ENCODE peak calls at places on chromosomes 11 and 22, in four cellular contexts. W is GM12865, Q is endothelial cell, M is tibial artery. T is an unnamed sample.

GRCh38 chr11:43360361-43361032 is 1.8 kb downstream of the TTC17 start:
- DNase-seq in W (peak; percentile 8), Q (no peak), M (no peak), T (no peak)

GRCh38 chr11:61773826-61774225 is 18.6 kb downstream of the TMEM258 start:
- DNase-seq in W (no peak), Q (no peak), M (no peak), T (no peak)

GRCh38 chr22:17164392-17165024 is 5.4 kb upstream of the HDHD5 start:
- DNase-seq in Q (no peak), W (no peak), M (no peak), T (no peak)

GRCh38 chr11:119029069-119029339 is 1.7 kb downstream of the SLC37A4 start:
- DNase-seq in W (no peak), Q (no peak), M (no peak), T (no peak)

GRCh38 chr11:72745511-72745910 is 6.7 kb downstream of the ARAP1 start:
- DNase-seq in W (no peak), Q (no peak), M (no peak), T (no peak)

GRCh38 chr11:35034401-35034800 is 104.6 kb upstream of the CD44 start:
- DNase-seq in W (no peak), Q (no peak), M (no peak), T (no peak)

GRCh38 chr11:102513869-102514268 is 16.7 kb downstream of the MMP7 start:
- DNase-seq in W (no peak), M (peak; percentile 67), Q (no peak), T (no peak)

GRCh38 chr11:108206969-108207682 is 15.3 kb downstream of the NPAT start:
- DNase-seq in Q (no peak), M (no peak), W (no peak), T (no peak)

GRCh38 chr11:10566257-10566956 is 2.1 kb downstream of the LYVE1 start:
- DNase-seq in M (no peak), W (no peak), Q (no peak), T (no peak)

GRCh38 chr11:21931436-21932101 is 261.3 kb upstream of the ANO5 start:
- DNase-seq in W (no peak), Q (no peak), M (no peak), T (no peak)

GRCh38 chr11:12258451-12258850 is 118.9 kb upstream of the PARVA start:
- DNase-seq in Q (no peak), M (no peak), W (no peak), T (no peak)

GRCh38 chr11:61092280-61092766 is 10.0 kb upstream of the CD5 start:
- DNase-seq in W (peak; percentile 65), M (no peak), Q (no peak), T (no peak)

GRCh38 chr11:70493891-70494290 is 95.6 kb downstream of the CTTN start:
- DNase-seq in Q (no peak), M (peak; percentile 32), W (no peak), T (no peak)

GRCh38 chr11:118596226-118596625 is 11.2 kb upstream of the PHLDB1 start:
- DNase-seq in M (no peak), Q (no peak), W (no peak), T (no peak)

GRCh38 chr22:48749555-48750227 is 1078.0 kb downstream of the BRD1 start:
- DNase-seq in M (no peak), Q (no peak), W (no peak), T (peak; percentile 49)

GRCh38 chr11:128765571-128766530 is 72.0 kb downstream of the FLI1 start:
- DNase-seq in W (no peak), Q (no peak), M (no peak), T (no peak)

GRCh38 chr11:14357843-14358728 is 897 bp downstream of the RRAS2 start:
- DNase-seq in M (peak; percentile 75), Q (peak; percentile 74), W (peak; percentile 57), T (no peak)

GRCh38 chr11:34198523-34198922 is 93.1 kb downstream of the NAT10 start:
- DNase-seq in Q (no peak), W (peak; percentile 28), M (no peak), T (no peak)

GRCh38 chr11:12245549-12245986 is 131.8 kb upstream of the PARVA start:
- DNase-seq in Q (no peak), W (no peak), M (no peak), T (no peak)

GRCh38 chr11:113862430-113862829 is 12.9 kb downstream of the USP28 start:
- DNase-seq in Q (no peak), M (no peak), W (no peak), T (no peak)

GRCh38 chr11:19027829-19028595 is 32.5 kb downstream of the MRGPRX2 start:
- DNase-seq in M (no peak), W (no peak), Q (no peak), T (no peak)

GRCh38 chr11:45859661-45860140 is 12.4 kb downstream of the CRY2 start:
- DNase-seq in M (peak; percentile 98), W (no peak), Q (no peak), T (peak; percentile 94)

GRCh38 chr11:132686827-132687370 is 845.4 kb downstream of the OPCML start:
- DNase-seq in Q (no peak), W (no peak), M (no peak), T (no peak)

GRCh38 chr11:114233755-114234154 is 62.4 kb upstream of the NNMT start:
- DNase-seq in M (no peak), W (no peak), Q (no peak), T (no peak)

GRCh38 chr22:44202261-44202789 is 21.6 kb downstream of the PARVG start:
- DNase-seq in W (no peak), Q (no peak), M (no peak), T (no peak)

GRCh38 chr11:92827132-92827531 is 142.3 kb upstream of the MTNR1B start:
- DNase-seq in M (no peak), W (no peak), Q (no peak), T (no peak)

GRCh38 chr11:63535734-63536133 is 874 bp upstream of the PLAAT4 start:
- DNase-seq in W (peak; percentile 50), M (no peak), Q (no peak), T (no peak)

GRCh38 chr22:24355574-24355973 is 71.8 kb upstream of the ADORA2A start:
- DNase-seq in W (no peak), Q (no peak), M (no peak), T (no peak)

GRCh38 chr11:72091292-72091691 is 10.6 kb downstream of the LRRC51 start:
- DNase-seq in W (peak; percentile 70), Q (peak; percentile 84), M (peak; percentile 81), T (peak; percentile 75)

DNA sequence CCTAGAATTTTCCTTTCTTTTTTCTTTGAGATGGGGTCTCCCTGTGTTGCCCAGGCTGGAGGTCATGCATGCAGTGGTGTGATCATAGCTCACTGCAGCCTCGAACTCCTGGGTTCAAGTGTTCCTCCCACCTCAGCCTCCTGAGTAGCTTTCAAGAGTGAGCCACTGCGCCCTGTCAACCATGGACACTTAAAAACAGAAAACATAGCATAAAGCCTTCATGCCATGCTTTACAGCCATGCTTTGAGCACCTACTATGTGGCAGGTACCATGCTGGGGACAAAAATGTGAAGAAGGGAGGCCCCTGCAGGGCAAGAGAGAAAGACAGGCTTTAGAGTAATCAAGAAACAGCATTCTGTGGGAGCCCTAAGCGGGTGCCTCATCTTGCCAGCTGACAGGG is 13.7 kb upstream of the GNB1L start:
- DNase-seq in M (no peak), W (no peak), Q (no peak), T (no peak)
- TF ChIP-seq CTCF in M (no peak), W (no peak), Q (no peak), T (no peak)

GRCh38 chr11:47259178-47259977 is 1.6 kb downstream of the NR1H3 start:
- DNase-seq in W (peak; percentile 33), M (no peak), Q (peak; percentile 66), T (no peak)
- TF ChIP-seq CTCF in W (peak; percentile 60), M (no peak), Q (peak; percentile 55), T (peak; percentile 32)

DNA sequence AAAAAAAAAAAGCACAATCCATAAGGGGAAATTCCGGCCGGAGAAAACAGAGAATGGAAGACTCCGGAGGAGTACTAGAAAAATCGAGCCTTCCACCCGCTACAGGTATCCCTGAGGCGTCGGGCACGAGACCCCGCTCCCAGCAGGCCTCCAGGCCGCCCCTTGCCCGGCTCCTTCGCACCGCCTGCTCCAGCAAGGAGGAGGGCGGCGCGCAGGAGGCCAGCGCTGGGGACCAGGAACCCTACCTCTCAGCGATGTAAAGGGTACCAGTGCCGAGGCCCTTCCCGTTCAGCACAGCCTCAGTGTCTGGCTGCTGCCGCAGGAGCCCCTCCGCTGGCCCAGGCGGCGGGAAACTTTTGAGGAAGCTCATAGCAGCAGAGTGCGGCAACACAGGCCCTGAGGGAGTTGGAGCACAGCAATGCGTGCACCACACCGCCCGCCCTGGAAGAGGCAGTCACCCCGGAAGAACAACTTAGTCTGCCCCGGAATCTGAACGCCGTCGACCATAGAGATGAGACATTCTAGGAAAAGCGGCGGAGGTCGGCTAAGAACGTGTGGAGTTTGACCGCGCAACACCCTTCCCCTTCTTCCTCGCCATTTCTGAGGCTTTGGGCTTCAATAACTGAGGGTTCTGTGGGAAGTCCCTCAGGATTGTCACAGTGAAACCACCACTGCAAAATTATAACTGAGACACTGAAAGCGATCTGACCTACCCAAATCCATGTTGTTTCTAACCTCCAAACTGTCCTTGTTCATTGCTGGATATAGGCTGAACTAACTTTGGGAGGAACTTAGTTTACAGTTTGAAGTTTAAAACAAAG is at the start of gene CLNS1A:
- DNase-seq in M (peak; percentile 91), Q (peak; percentile 56), W (peak; percentile 93), T (peak; percentile 89)
- TF ChIP-seq CTCF in M (no peak), Q (no peak), W (no peak), T (no peak)

DNA sequence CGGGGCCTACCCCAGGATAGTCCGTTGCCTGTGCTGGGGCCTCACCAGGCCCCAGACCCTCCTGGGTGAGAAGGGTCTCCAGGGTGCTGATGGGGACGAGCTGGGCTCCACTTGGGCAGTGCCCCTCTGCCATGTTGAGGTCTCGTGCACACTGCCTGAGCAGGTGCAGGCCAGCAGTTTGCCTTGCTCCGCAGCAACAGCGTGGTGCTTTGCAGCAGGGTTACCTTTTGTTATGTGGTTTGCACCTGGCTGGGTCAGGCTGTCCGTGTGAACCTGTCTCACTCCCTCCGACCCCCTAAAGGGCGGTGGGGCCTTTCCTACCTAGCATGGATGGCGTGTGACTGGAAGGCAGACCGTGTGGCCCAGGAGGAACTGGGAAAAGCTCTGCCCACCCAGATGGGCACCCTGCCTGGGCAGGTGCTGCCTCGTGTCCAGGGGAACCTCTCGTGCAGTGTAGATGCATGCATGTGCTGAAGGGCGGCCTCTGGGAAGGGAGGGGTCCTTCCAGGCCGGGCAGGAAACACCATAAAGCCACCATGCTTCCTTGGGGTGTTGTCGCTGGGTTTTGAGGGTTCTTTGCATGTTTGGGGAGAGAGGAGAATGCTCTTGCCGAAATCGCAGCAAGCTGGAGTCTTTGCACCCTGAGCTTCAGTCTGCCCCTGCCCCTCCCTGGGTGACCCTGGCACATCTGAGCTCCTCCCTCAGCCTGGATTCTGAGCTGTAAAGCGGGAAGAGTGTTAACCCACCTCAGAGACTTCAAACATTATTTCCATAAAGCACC is 75.4 kb upstream of the PPARA start:
- DNase-seq in Q (no peak), M (peak; percentile 68), W (no peak), T (no peak)
- TF ChIP-seq CTCF in Q (no peak), M (no peak), W (no peak), T (no peak)

DNA sequence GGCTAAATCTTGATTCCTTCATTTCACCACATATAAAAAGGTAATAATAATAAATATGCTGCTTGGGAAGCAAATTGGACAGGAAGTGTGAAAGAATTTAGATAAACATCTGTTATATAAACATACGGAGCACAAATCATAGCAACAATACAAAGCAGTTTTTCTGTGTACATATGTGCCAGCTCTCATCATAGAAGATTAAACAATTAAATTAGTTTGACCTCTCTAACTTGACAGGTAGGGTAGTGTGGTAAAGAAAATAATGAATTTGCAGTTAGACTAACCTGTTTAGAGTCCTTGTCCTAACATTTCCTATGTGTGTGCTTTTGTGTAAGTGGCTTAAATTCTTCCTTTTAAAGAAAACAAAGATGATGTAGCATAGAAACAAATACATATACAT is 995.7 kb upstream of the TENM4 start:
- DNase-seq in Q (no peak), W (no peak), M (no peak), T (no peak)
- TF ChIP-seq CTCF in Q (no peak), W (no peak), M (no peak), T (no peak)

T was measured in right atrium auricular region.